ENCODE peak calls at places on chromosomes 4 and X, in six cellular contexts. X is NCI-H187, T is kidney tubule cell, H is AG09309, G is NCI-H1048, Q is germinal center. S is an unnamed sample.
A peak's percentile ranks its signal among the peaks of the same experiment; 100 is the strongest.

GRCh38 chr4:7361256-7361655 is 73.5 kb downstream of the PSAPL1 start:
- DNase-seq in H (no peak), Q (no peak), T (no peak), X (no peak), G (no peak), S (no peak)

GRCh38 chrX:33211356-33212254 is at the start of gene DMD:
- DNase-seq in T (peak; percentile 1), H (no peak), X (no peak), G (no peak), Q (no peak), S (no peak)

GRCh38 chr4:145012841-145013240 is 85.2 kb downstream of the ANAPC10 start:
- DNase-seq in G (no peak), Q (no peak), H (no peak), T (peak; percentile 76), X (no peak), S (no peak)

GRCh38 chrX:15059488-15059887 is 186.3 kb downstream of the MOSPD2 start:
- DNase-seq in Q (no peak), T (no peak), G (no peak), X (no peak), H (no peak), S (no peak)

GRCh38 chrX:134636859-134637258 is 21.4 kb downstream of the PLAC1 start:
- DNase-seq in X (no peak), H (peak; percentile 37), T (no peak), G (no peak), Q (no peak), S (no peak)

GRCh38 chr4:21753084-21753760 is 195.3 kb downstream of the KCNIP4 start:
- DNase-seq in T (peak; percentile 64), X (no peak), G (no peak), Q (no peak), H (no peak), S (no peak)

GRCh38 chr4:4985844-4986243 is 33.4 kb downstream of the CYTL1 start:
- DNase-seq in H (no peak), X (no peak), T (peak; percentile 19), Q (no peak), G (no peak), S (no peak)

GRCh38 chr4:128560754-128561495 is 248.6 kb upstream of the JADE1 start:
- DNase-seq in Q (no peak), T (no peak), H (no peak), X (no peak), G (no peak), S (no peak)

GRCh38 chr4:39495446-39496208 is 31.6 kb downstream of the UGDH start:
- DNase-seq in T (peak; percentile 46), X (no peak), G (no peak), Q (no peak), H (no peak), S (no peak)

GRCh38 chr4:120299631-120300030 is 233.0 kb upstream of the MAD2L1 start:
- DNase-seq in X (peak; percentile 44), G (no peak), T (no peak), H (no peak), Q (no peak), S (no peak)

GRCh38 chr4:149891381-149891780 is 75.7 kb upstream of the IQCM start:
- DNase-seq in H (no peak), Q (no peak), G (no peak), T (no peak), X (no peak), S (no peak)

GRCh38 chrX:151879856-151880255 is 32.8 kb upstream of the MAGEA4 start:
- DNase-seq in G (no peak), Q (no peak), T (no peak), H (no peak), X (no peak), S (no peak)

GRCh38 chr4:1868293-1868692 is 2.9 kb upstream of the NSD2 start:
- DNase-seq in X (no peak), H (no peak), T (no peak), Q (no peak), G (no peak), S (no peak)

GRCh38 chr4:156946508-156947197 is 24.9 kb downstream of the PDGFC start:
- DNase-seq in Q (no peak), H (peak; percentile 89), G (no peak), X (no peak), T (peak; percentile 99), S (no peak)

GRCh38 chr4:118215826-118216225 is 137.0 kb downstream of the PRSS12 start:
- DNase-seq in G (no peak), T (no peak), H (no peak), Q (no peak), X (no peak), S (no peak)

GRCh38 chr4:150310159-150310895 is 232.1 kb downstream of the DCLK2 start:
- DNase-seq in Q (no peak), X (no peak), G (no peak), H (no peak), T (peak; percentile 64), S (no peak)

GRCh38 chr4:56128231-56128630 is 179.5 kb downstream of the CEP135 start:
- DNase-seq in G (no peak), X (no peak), Q (no peak), H (no peak), T (peak; percentile 29), S (no peak)

GRCh38 chr4:145613546-145614234 is 5.5 kb upstream of the MMAA start:
- DNase-seq in Q (no peak), X (no peak), H (no peak), G (no peak), T (peak; percentile 65), S (no peak)

GRCh38 chr4:177405508-177405907 is 36.7 kb downstream of the AGA start:
- DNase-seq in Q (no peak), T (peak; percentile 26), G (no peak), X (no peak), H (no peak), S (no peak)

GRCh38 chr4:4541040-4541631 is 712 bp downstream of the STX18 start:
- DNase-seq in G (no peak), X (no peak), Q (peak; percentile 35), T (peak; percentile 85), H (no peak), S (peak; percentile 70)

GRCh38 chr4:52606040-52606439 is 53.1 kb downstream of the USP46 start:
- DNase-seq in Q (no peak), X (no peak), H (no peak), G (no peak), T (no peak), S (no peak)

GRCh38 chr4:3765271-3766206 is 646 bp upstream of the ADRA2C start:
- DNase-seq in Q (peak; percentile 28), H (peak; percentile 4), G (no peak), T (peak; percentile 67), X (no peak), S (peak; percentile 66)

GRCh38 chrX:100731441-100732281 is at the start of gene SYTL4:
- DNase-seq in X (no peak), G (no peak), H (no peak), T (peak; percentile 29), Q (peak; percentile 1), S (peak; percentile 24)

GRCh38 chr4:53907772-53908171 is 156.6 kb downstream of the CHIC2 start:
- DNase-seq in X (no peak), Q (no peak), G (no peak), H (no peak), T (no peak), S (no peak)

GRCh38 chr4:53535567-53535966 is 55.7 kb downstream of the LNX1 start:
- DNase-seq in Q (no peak), H (no peak), T (no peak), X (no peak), G (no peak), S (no peak)

GRCh38 chr4:172998527-172999469 is 169.8 kb upstream of the GALNT7 start:
- DNase-seq in H (no peak), T (peak; percentile 84), G (no peak), Q (no peak), X (no peak), S (no peak)

S was measured in GM13976.